ENCODE peak calls at places on chromosomes 6 and 20, in nine cellular contexts. Z is stimulated activated naive B cell treated with anti-CD40 and anti-IgM and Interleukin-4, amounts not matched to agents 10 μg/mL and 1 μg/mL and 100 μg/mL, for 72 hours; C is activated CD8-positive, alpha-beta T cell treated with anti-CD3 and anti-CD28 coated beads, Interleukin-2, amount 10 ng/mL, durations not matched to agents 7 days and 5 days; T is uterus; D is DMS 273 treated with DMSO at 0.1 percent for 48 hours; L is activated naive CD8-positive, alpha-beta T cell treated with anti-CD3 and anti-CD28 coated beads, Interleukin-2, amount 10 ng/mL, durations not matched to agents 7 days and 5 days; Q is HFF-Myc; P is SK-N-SH; A is NCI-H1694 treated with DMSO at 0.1 percent for 48 hours. G is an unnamed sample.
A peak's percentile ranks its signal among the peaks of the same experiment; 100 is the strongest.

GRCh38 chr6:166598441-166599138 is 12.1 kb upstream of the RAMACL start:
- DNase-seq in A (no peak), P (no peak), T (peak; percentile 74), L (no peak), Q (peak; percentile 59), D (no peak), Z (no peak), C (no peak), G (no peak)

GRCh38 chr6:91476000-91476399 is 889.1 kb upstream of the MAP3K7 start:
- DNase-seq in C (no peak), T (no peak), D (peak; percentile 92), Q (no peak), Z (no peak), A (peak; percentile 2), L (no peak), P (peak; percentile 1), G (peak; percentile 66)

GRCh38 chr20:35006531-35006971 is 50.9 kb downstream of the MYH7B start:
- DNase-seq in A (no peak), C (no peak), L (peak; percentile 16), Z (no peak), D (no peak), P (peak; percentile 15), T (peak; percentile 3), Q (no peak), G (no peak)

GRCh38 chr20:59320850-59321631 is 20.6 kb downstream of the EDN3 start:
- DNase-seq in A (no peak), Q (no peak), C (no peak), T (no peak), P (peak; percentile 61), D (no peak), L (no peak), Z (no peak), G (no peak)

GRCh38 chr6:130913119-130913518 is 85.9 kb downstream of the SMLR1 start:
- DNase-seq in D (no peak), Z (no peak), L (no peak), P (no peak), T (no peak), C (peak; percentile 53), Q (no peak), A (no peak), G (no peak)

GRCh38 chr6:21928715-21929298 is 335.3 kb downstream of the SOX4 start:
- DNase-seq in D (no peak), Q (no peak), Z (no peak), T (no peak), P (no peak), A (no peak), C (no peak), L (no peak), G (no peak)

GRCh38 chr6:169911264-169912263 is 160.1 kb downstream of the ERMARD start:
- DNase-seq in L (no peak), D (no peak), P (no peak), C (no peak), A (no peak), Z (no peak), Q (no peak), T (no peak), G (no peak)

GRCh38 chr20:57507477-57507876 is 17.5 kb downstream of the CTCFL start:
- DNase-seq in A (no peak), T (no peak), P (no peak), C (no peak), Q (no peak), L (no peak), Z (no peak), D (no peak), G (no peak)